ENCODE peak calls at places on chromosome 19, in eight cellular contexts. D is activated T-helper 1 cell treated with anti-CD3 and anti-CD28 coated beads, Interleukin-12 subunit alpha, Interleukin-12 subunit beta, Interleukin-2, Interleukin-4 antibody, amounts not matched to agents 30 ng/mL and 10 ng/mL and 1 ng/mL, durations not matched to agents 14 hours and 24 hours and 36 hours; W is Caki2; U is caudate nucleus; B is stimulated activated CD4-positive, alpha-beta T cell treated with anti-CD3 and anti-CD28 coated beads, Interleukin-4, amount 100 ng/mL, for 1 hour; T is Daoy; Q is activated T-cell treated with anti-CD3 and anti-CD28 coated beads for 24 hours; V is HL-60. C is an unnamed sample.

GRCh38 chr19:42250666-42251531 is 4.0 kb downstream of the ERF start:
- DNase-seq in B (no peak), V (no peak), W (no peak), U (no peak), T (peak), Q (no peak), D (no peak), C (no peak)

GRCh38 chr19:18438331-18439024 is 545 bp upstream of the ISYNA1 start:
- DNase-seq in V (no peak), T (peak), U (no peak), Q (no peak), B (no peak), D (no peak), W (no peak), C (no peak)

GRCh38 chr19:1057185-1057857 is 9.6 kb upstream of the ARHGAP45 start:
- DNase-seq in T (no peak), B (peak), D (no peak), V (no peak), U (no peak), W (no peak), Q (no peak), C (no peak)

GRCh38 chr19:23802290-23802689 is 43.6 kb upstream of the ZNF681 start:
- DNase-seq in W (no peak), T (no peak), U (no peak), D (no peak), B (no peak), V (no peak), Q (no peak), C (no peak)

GRCh38 chr19:5035817-5036732 is 67.2 kb downstream of the KDM4B start:
- DNase-seq in D (no peak), Q (no peak), B (no peak), U (peak), T (no peak), W (no peak), V (no peak), C (peak)

GRCh38 chr19:33673996-33674395 is 52.2 kb downstream of the CHST8 start:
- DNase-seq in T (no peak), U (no peak), B (no peak), V (no peak), W (no peak), D (no peak), Q (no peak), C (no peak)

GRCh38 chr19:16118489-16119033 is 6.9 kb downstream of the RAB8A start:
- DNase-seq in B (peak), D (peak), U (peak), W (no peak), Q (peak), V (peak), T (no peak), C (no peak)

GRCh38 chr19:38045554-38046253 is 138.7 kb downstream of the SIPA1L3 start:
- DNase-seq in V (no peak), D (no peak), B (no peak), W (no peak), Q (no peak), T (no peak), U (no peak), C (no peak)

GRCh38 chr19:1904385-1905070 is 671 bp upstream of the ADAT3 start:
- DNase-seq in B (no peak), T (no peak), V (peak), Q (no peak), U (no peak), D (no peak), W (no peak), C (no peak)

GRCh38 chr19:2550431-2551171 is 74.7 kb downstream of the GADD45B start:
- DNase-seq in T (no peak), V (no peak), U (no peak), Q (no peak), D (no peak), W (no peak), B (no peak), C (peak)

GRCh38 chr19:42051166-42052115 is 18.6 kb downstream of the GRIK5 start:
- DNase-seq in T (peak), U (no peak), Q (no peak), V (no peak), B (no peak), W (peak), D (no peak), C (peak)

GRCh38 chr19:46606681-46607440 is 5.7 kb downstream of the CALM3 start:
- DNase-seq in B (no peak), Q (no peak), T (no peak), U (no peak), W (no peak), V (no peak), D (no peak), C (no peak)

GRCh38 chr19:13764101-13764807 is at the start of gene MRI1:
- DNase-seq in B (peak), V (peak), Q (peak), D (peak), W (peak), U (peak), T (peak), C (peak)

GRCh38 chr19:33684550-33685303 is 63.0 kb downstream of the CHST8 start:
- DNase-seq in V (no peak), D (no peak), W (no peak), B (no peak), T (no peak), U (no peak), Q (no peak), C (peak)

GRCh38 chr19:40801449-40802299 is 2.7 kb downstream of the EGLN2 start:
- DNase-seq in T (no peak), U (no peak), D (no peak), B (no peak), Q (no peak), W (no peak), V (no peak), C (no peak)

GRCh38 chr19:12689581-12690216 is 1.9 kb downstream of the GNG14 start:
- DNase-seq in V (no peak), B (no peak), U (no peak), T (no peak), Q (no peak), W (no peak), D (no peak), C (no peak)

GRCh38 chr19:46610413-46610775 is 9.3 kb downstream of the CALM3 start:
- DNase-seq in U (no peak), W (no peak), D (no peak), B (no peak), Q (no peak), T (no peak), V (no peak), C (no peak)

GRCh38 chr19:17048885-17049453 is 22.4 kb upstream of the CPAMD8 start:
- DNase-seq in W (no peak), V (no peak), Q (no peak), U (no peak), T (no peak), B (no peak), D (no peak), C (no peak)

GRCh38 chr19:3500429-3501101 is at the start of gene DOHH:
- DNase-seq in D (peak), V (peak), W (peak), T (peak), B (peak), Q (peak), U (peak), C (peak)

GRCh38 chr19:8387688-8388611 is 2.2 kb upstream of the RAB11B start:
- DNase-seq in T (no peak), W (peak), D (no peak), B (no peak), V (no peak), Q (no peak), U (no peak), C (peak)

GRCh38 chr19:3061214-3062161 is 807 bp downstream of the TLE5 start:
- DNase-seq in T (peak), W (no peak), B (peak), U (peak), D (peak), Q (peak), V (no peak), C (no peak)

GRCh38 chr19:23440207-23440606 is 44.9 kb upstream of the ZNF91 start:
- DNase-seq in Q (no peak), V (no peak), W (no peak), U (no peak), T (no peak), B (no peak), D (no peak), C (no peak)

GRCh38 chr19:46975918-46976782 is 43.5 kb upstream of the NPAS1 start:
- DNase-seq in B (no peak), U (peak), D (no peak), Q (no peak), W (peak), V (no peak), T (peak), C (no peak)

GRCh38 chr19:15479391-15480345 is at the start of gene PGLYRP2:
- DNase-seq in Q (no peak), T (peak), U (no peak), W (no peak), B (no peak), D (no peak), V (no peak), C (no peak)

GRCh38 chr19:18156841-18157464 is 4.0 kb downstream of the PIK3R2 start:
- DNase-seq in V (no peak), D (no peak), T (peak), B (no peak), U (peak), Q (no peak), W (peak), C (peak)

GRCh38 chr19:19406878-19407639 is 1.6 kb downstream of the GATAD2A start:
- DNase-seq in T (peak), W (peak), V (peak), U (peak), Q (peak), B (peak), D (peak), C (no peak)

GRCh38 chr19:50893047-50893737 is 18.0 kb downstream of the KLK4 start:
- DNase-seq in Q (no peak), W (no peak), U (no peak), V (no peak), B (no peak), D (no peak), T (no peak), C (peak)

GRCh38 chr19:12665281-12665573 is 1.3 kb downstream of the MAN2B1 start:
- DNase-seq in U (peak), Q (peak), V (peak), W (no peak), B (peak), D (peak), T (no peak), C (no peak)

GRCh38 chr19:52638601-52639000 is 446 bp upstream of the ZNF83 start:
- DNase-seq in U (no peak), V (no peak), T (peak), W (no peak), B (no peak), D (peak), Q (no peak), C (peak)

GRCh38 chr19:11949201-11949600 is 15.6 kb upstream of the ZNF763 start:
- DNase-seq in V (no peak), U (no peak), B (no peak), W (peak), D (no peak), Q (no peak), T (no peak), C (no peak)

GRCh38 chr19:18939922-18940775 is 868 bp downstream of the HOMER3 start:
- DNase-seq in U (peak), T (peak), D (no peak), B (no peak), V (no peak), Q (no peak), W (peak), C (no peak)

GRCh38 chr19:32924200-32924599 is 47.6 kb downstream of the CEP89 start:
- DNase-seq in W (no peak), T (no peak), B (no peak), D (no peak), Q (no peak), V (no peak), U (no peak), C (peak)

GRCh38 chr19:5130371-5131030 is 161.6 kb downstream of the KDM4B start:
- DNase-seq in W (no peak), U (no peak), D (no peak), Q (peak), V (no peak), B (peak), T (no peak), C (no peak)